ENCODE peak calls at places on chromosomes 2 and 18, in ten cellular contexts. M is HepG2, A is choroid plexus epithelial cell, S is neural progenitor cell, B is WTC11, O is hepatocyte, Z is left lung, C is astrocyte of the cerebellum, F is left ventricle myocardium inferior, E is colonic mucosa. I is an unnamed sample.

GRCh38 chr18:48814490-48815181 is 136.1 kb downstream of the SMAD7 start:
- DNase-seq in B (no peak), M (no peak), E (no peak), C (no peak), F (no peak), Z (no peak), O (no peak), S (no peak), A (no peak), I (no peak)

GRCh38 chr18:12990662-12990976 is 543 bp upstream of the CEP192 start:
- DNase-seq in B (no peak), F (no peak), M (peak), O (no peak), C (no peak), A (no peak), Z (no peak), E (no peak), S (peak), I (no peak)

GRCh38 chr2:127586136-127586535 is 50.7 kb downstream of the MYO7B start:
- DNase-seq in M (no peak), B (no peak), Z (no peak), E (no peak), C (no peak), S (no peak), A (no peak), F (no peak), O (no peak), I (no peak)

GRCh38 chr2:202588647-202589581 is 45.9 kb upstream of the FAM117B start:
- DNase-seq in Z (peak), M (peak), S (peak), F (peak), E (peak), O (peak), A (peak), C (peak), B (peak), I (peak)

GRCh38 chr2:20145497-20146193 is 79.3 kb downstream of the SDC1 start:
- DNase-seq in Z (no peak), E (peak), S (no peak), O (no peak), F (no peak), M (no peak), C (no peak), B (no peak), A (no peak), I (no peak)

GRCh38 chr2:107068502-107068901 is 182.5 kb upstream of the ST6GAL2 start:
- DNase-seq in E (no peak), M (no peak), B (no peak), C (no peak), O (no peak), A (no peak), Z (no peak), S (no peak), F (no peak), I (no peak)

GRCh38 chr2:241762933-241763369 is 13.7 kb upstream of the GAL3ST2 start:
- DNase-seq in A (no peak), S (no peak), O (no peak), C (no peak), M (no peak), E (no peak), B (no peak), Z (no peak), F (peak), I (no peak)

GRCh38 chr2:72958542-72959385 is 41.4 kb downstream of the EMX1 start:
- DNase-seq in O (no peak), F (no peak), Z (peak), A (no peak), C (no peak), S (no peak), M (no peak), B (no peak), E (no peak), I (no peak)

GRCh38 chr18:14978962-14979535 is 231.1 kb downstream of the ANKRD30B start:
- DNase-seq in F (no peak), C (no peak), M (peak), A (peak), B (peak), Z (no peak), S (no peak), E (peak), O (no peak), I (peak)
- TF ChIP-seq CTCF in F (peak), C (peak), M (peak), A (peak), B (no peak), Z (peak), S (no peak), E (peak), O (no peak), I (peak)

GRCh38 chr2:54660752-54661151 is 62.7 kb upstream of the EML6 start:
- DNase-seq in A (no peak), O (no peak), E (no peak), B (no peak), Z (no peak), C (no peak), S (no peak), M (no peak), F (no peak), I (no peak)
- TF ChIP-seq CTCF in A (peak), O (no peak), E (no peak), B (no peak), Z (no peak), C (no peak), S (no peak), M (peak), F (peak), I (no peak)

GRCh38 chr2:211349031-211349430 is 792.6 kb downstream of the CPS1 start:
- DNase-seq in E (no peak), B (no peak), O (no peak), C (no peak), M (no peak), F (no peak), S (no peak), A (no peak), Z (no peak), I (no peak)

GRCh38 chr2:211351998-211352397 is 795.6 kb downstream of the CPS1 start:
- DNase-seq in O (no peak), C (no peak), F (no peak), B (no peak), S (no peak), A (no peak), Z (no peak), E (no peak), M (no peak), I (no peak)

GRCh38 chr2:211344289-211344688 is 787.9 kb downstream of the CPS1 start:
- DNase-seq in Z (no peak), S (no peak), A (no peak), C (no peak), F (no peak), M (no peak), O (no peak), E (no peak), B (no peak), I (no peak)

DNA sequence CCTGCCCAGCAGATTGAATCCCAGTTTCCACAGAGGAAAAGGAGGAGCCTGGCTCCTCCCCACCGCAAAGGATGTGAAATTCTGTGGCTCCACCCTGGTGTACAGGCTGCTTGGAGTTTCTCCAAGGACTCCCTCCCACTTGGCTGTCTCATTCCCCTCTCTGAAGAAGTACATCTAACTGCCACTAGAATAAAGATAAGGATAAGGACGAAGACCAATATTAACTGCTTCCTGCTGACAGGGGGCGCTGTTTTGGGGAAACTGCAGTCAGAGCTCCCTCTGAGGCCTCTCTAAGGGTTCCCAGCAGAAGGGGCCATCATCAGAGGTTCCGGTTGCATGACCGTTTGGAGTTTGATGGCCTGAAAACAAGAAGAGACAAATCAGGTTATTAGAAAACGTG is 790.9 kb downstream of the CPS1 start:
- DNase-seq in O (no peak), A (no peak), F (no peak), B (peak), C (no peak), E (no peak), Z (no peak), S (no peak), M (peak), I (no peak)
- TF ChIP-seq CTCF in O (no peak), A (no peak), F (no peak), B (peak), C (no peak), E (no peak), Z (no peak), S (peak), M (peak), I (no peak)

DNA sequence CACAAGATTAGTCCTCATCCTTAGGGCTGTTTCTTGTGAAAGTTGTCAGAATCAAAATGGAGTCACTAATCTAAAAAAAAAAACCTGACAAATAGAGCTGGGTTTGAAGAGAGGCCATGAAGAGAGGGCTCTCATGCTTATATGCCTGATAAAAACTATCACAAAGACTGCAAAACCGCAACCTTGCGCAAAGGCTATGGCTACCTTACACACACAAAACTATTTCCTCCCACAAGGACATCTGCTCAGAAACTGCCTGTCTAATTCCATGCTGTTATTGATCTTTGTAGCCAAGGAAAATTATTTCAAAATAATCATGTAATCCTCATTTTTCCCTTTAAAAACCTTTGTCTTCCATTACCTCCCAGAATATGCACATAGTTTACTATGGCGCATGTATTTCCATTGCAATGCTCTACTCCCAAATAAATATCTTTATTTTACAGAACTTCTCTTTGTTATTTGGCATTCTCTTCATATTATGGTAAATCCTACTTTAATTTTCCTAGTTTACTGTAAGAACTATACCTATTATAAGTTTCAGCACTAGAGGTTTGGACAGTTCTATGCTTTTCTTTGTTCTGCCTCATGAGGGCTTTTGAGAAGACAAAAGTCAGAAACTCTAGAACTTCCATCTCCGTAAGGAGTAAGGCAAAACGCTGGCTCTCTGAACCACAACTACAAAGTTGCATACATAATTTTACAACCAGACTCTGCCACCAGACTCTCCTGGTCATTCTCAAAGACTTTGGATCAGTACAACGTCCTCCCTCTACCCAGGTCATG is 9.6 kb upstream of the DPYSL5 start:
- DNase-seq in E (no peak), A (peak), M (no peak), B (no peak), Z (no peak), C (peak), O (peak), S (peak), F (no peak), I (no peak)
- TF ChIP-seq CTCF in E (no peak), A (peak), M (no peak), B (no peak), Z (no peak), C (no peak), O (no peak), S (no peak), F (no peak), I (no peak)

GRCh38 chr2:235936493-235936892 is 231.7 kb downstream of the GBX2 start:
- DNase-seq in C (no peak), B (peak), M (peak), S (peak), O (no peak), F (no peak), Z (no peak), E (no peak), A (peak), I (no peak)
- TF ChIP-seq CTCF in C (peak), B (peak), M (peak), S (peak), O (peak), F (peak), Z (peak), E (no peak), A (peak), I (peak)

GRCh38 chr2:238811765-238812164 is 36.1 kb upstream of the TWIST2 start:
- DNase-seq in Z (no peak), M (no peak), A (peak), C (no peak), S (no peak), O (no peak), B (no peak), F (no peak), E (no peak), I (no peak)

GRCh38 chr2:238808761-238809160 is 39.1 kb upstream of the TWIST2 start:
- DNase-seq in S (no peak), Z (no peak), C (no peak), M (no peak), O (no peak), A (peak), F (no peak), E (no peak), B (no peak), I (no peak)

GRCh38 chr2:238810321-238810720 is 37.6 kb upstream of the TWIST2 start:
- DNase-seq in Z (no peak), B (no peak), A (no peak), E (no peak), C (no peak), O (no peak), S (no peak), F (no peak), M (no peak), I (no peak)

GRCh38 chr2:238813109-238813508 is 34.8 kb upstream of the TWIST2 start:
- DNase-seq in Z (no peak), E (no peak), A (no peak), O (no peak), B (no peak), M (no peak), C (no peak), F (no peak), S (no peak), I (no peak)

GRCh38 chr2:238811293-238811692 is 36.6 kb upstream of the TWIST2 start:
- DNase-seq in A (peak), E (no peak), B (no peak), F (no peak), Z (no peak), C (no peak), M (no peak), O (no peak), S (no peak), I (no peak)
- TF ChIP-seq CTCF in A (no peak), E (no peak), B (no peak), F (no peak), Z (no peak), C (no peak), M (no peak), O (no peak), S (no peak), I (no peak)

DNA sequence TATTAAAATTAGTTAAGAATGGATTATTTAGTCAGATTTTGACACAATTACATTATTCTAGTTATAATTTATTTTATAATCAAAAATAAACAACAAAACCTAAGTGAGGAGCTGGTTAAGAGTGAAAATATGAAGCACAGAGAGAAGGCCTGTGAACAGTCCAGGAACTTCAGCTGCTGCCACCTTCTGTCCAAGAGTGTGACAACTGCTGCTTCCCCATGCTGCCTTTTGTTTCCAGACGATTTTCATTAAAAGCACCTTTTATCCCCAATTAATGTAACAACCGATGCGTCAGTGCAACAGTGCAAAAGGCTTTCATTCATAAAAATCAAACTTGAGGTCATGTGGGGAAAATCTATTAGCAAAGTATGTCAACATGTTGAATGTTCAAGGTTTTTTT is 363.6 kb downstream of the CTNNA2 start:
- DNase-seq in M (peak), C (peak), E (no peak), F (no peak), Z (no peak), B (no peak), A (peak), O (peak), S (peak), I (no peak)
- TF ChIP-seq CTCF in M (peak), C (peak), E (no peak), F (peak), Z (no peak), B (no peak), A (peak), O (peak), S (peak), I (peak)

I was measured in AG09319.